ENCODE peak calls at places on chromosomes 13 and 19, in seven cellular contexts. C, X, M, P, U, T and O are unnamed samples.

GRCh38 chr13:74767031-74767430 is 632.8 kb upstream of the KLF12 start:
- DNase-seq in X (peak), M (no peak), U (peak), T (peak), P (no peak), C (no peak), O (peak)

GRCh38 chr19:47469719-47470118 is 2.0 kb downstream of the SLC8A2 start:
- DNase-seq in P (no peak), T (no peak), C (no peak), U (no peak), M (no peak), X (no peak), O (no peak)

GRCh38 chr19:35484637-35485036 is 5.6 kb downstream of the KRTDAP start:
- DNase-seq in M (no peak), C (no peak), T (no peak), P (no peak), U (no peak), X (no peak), O (no peak)

GRCh38 chr19:46719629-46720515 is 3.0 kb upstream of the PRKD2 start:
- DNase-seq in T (no peak), C (no peak), M (no peak), P (no peak), U (no peak), X (no peak), O (no peak)

GRCh38 chr19:56839665-56840451 is 668 bp downstream of the PEG3 start:
- DNase-seq in T (peak), U (no peak), P (peak), M (no peak), C (no peak), X (peak), O (no peak)

GRCh38 chr19:29687244-29687896 is 22.1 kb downstream of the PLEKHF1 start:
- DNase-seq in X (peak), U (peak), M (no peak), C (no peak), P (no peak), T (peak), O (peak)

GRCh38 chr19:24046550-24046949 is 40.4 kb upstream of the ZNF254 start:
- DNase-seq in C (no peak), T (no peak), X (no peak), U (no peak), M (no peak), P (peak), O (no peak)

GRCh38 chr13:46369506-46370268 is 17.4 kb downstream of the RUBCNL start:
- DNase-seq in X (peak), P (no peak), U (peak), T (peak), M (no peak), C (no peak), O (peak)

GRCh38 chr19:33110201-33110910 is 21.6 kb upstream of the WDR88 start:
- DNase-seq in X (peak), P (no peak), U (no peak), M (no peak), C (no peak), T (peak), O (no peak)

GRCh38 chr13:23447927-23448326 is 14.4 kb upstream of the SACS start:
- DNase-seq in C (no peak), X (peak), P (no peak), U (no peak), T (peak), M (no peak), O (no peak)

GRCh38 chr13:20624213-20624612 is 57.3 kb downstream of the IFT88 start:
- DNase-seq in M (no peak), U (no peak), P (no peak), X (no peak), C (no peak), T (no peak), O (no peak)

GRCh38 chr13:30112602-30113435 is 194.5 kb downstream of the KATNAL1 start:
- DNase-seq in U (peak), T (peak), C (peak), X (peak), M (peak), P (peak), O (peak)

GRCh38 chr19:709965-710714 is 1.4 kb downstream of the PALM start:
- DNase-seq in T (no peak), U (no peak), P (peak), X (no peak), C (no peak), M (no peak), O (no peak)

GRCh38 chr13:56718791-56719190 is 421.9 kb upstream of the PRR20A start:
- DNase-seq in U (no peak), C (no peak), P (no peak), M (no peak), T (no peak), X (peak), O (no peak)

GRCh38 chr13:80235559-80236296 is 105.2 kb downstream of the SPRY2 start:
- DNase-seq in M (no peak), P (no peak), T (peak), C (no peak), X (peak), U (no peak), O (peak)

GRCh38 chr19:35052599-35053190 is 11.2 kb downstream of the HPN start:
- DNase-seq in X (no peak), M (no peak), C (no peak), U (no peak), P (no peak), T (no peak), O (no peak)

GRCh38 chr19:31249217-31249616 is 100.0 kb downstream of the TSHZ3 start:
- DNase-seq in U (no peak), P (no peak), C (no peak), T (no peak), M (no peak), X (no peak), O (no peak)

GRCh38 chr13:67298297-67298696 is 68.2 kb upstream of the PCDH9 start:
- DNase-seq in U (no peak), P (no peak), X (no peak), T (peak), M (no peak), C (no peak), O (no peak)

GRCh38 chr19:11693505-11694499 is 44.9 kb downstream of the ZNF823 start:
- DNase-seq in T (peak), P (no peak), X (peak), M (no peak), C (no peak), U (peak), O (peak)

GRCh38 chr19:51664997-51665396 is 18.4 kb upstream of the SIGLEC14 start:
- DNase-seq in X (no peak), U (no peak), C (no peak), P (no peak), M (no peak), T (peak), O (peak)

GRCh38 chr19:33628921-33629825 is 7.4 kb downstream of the CHST8 start:
- DNase-seq in P (no peak), M (no peak), X (no peak), T (no peak), U (no peak), C (no peak), O (no peak)

GRCh38 chr19:7852851-7853759 is 21.1 kb downstream of the PRR36 start:
- DNase-seq in C (peak), M (peak), P (peak), T (peak), X (peak), U (no peak), O (peak)

GRCh38 chr13:72970301-72970880 is 88.4 kb upstream of the KLF5 start:
- DNase-seq in P (no peak), M (no peak), C (no peak), U (no peak), T (no peak), X (no peak), O (no peak)

GRCh38 chr13:72973234-72973633 is 85.6 kb upstream of the KLF5 start:
- DNase-seq in X (no peak), P (no peak), M (no peak), C (no peak), U (no peak), T (no peak), O (no peak)

DNA sequence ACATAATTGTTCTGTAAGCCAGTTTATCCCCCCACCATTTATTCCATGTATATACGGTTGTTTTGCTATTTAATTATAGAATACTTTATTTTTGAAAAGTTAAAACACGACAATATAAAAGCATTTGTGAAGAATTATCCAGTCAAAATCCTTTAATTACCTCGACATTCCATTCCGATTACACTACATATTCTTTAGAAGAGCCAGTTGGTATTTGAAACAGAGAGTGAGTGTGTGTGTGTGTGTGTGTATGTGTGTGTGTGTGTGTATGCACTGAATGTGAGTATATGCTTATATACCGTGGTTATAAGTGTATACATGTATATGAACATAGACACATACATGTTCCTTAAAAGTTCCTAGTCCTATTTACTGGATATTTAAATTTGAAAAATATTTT is 87.8 kb upstream of the KLF5 start:
- DNase-seq in X (no peak), U (peak), P (no peak), C (no peak), T (peak), M (no peak), O (no peak)
- TF ChIP-seq CTCF in X (no peak), U (no peak), P (no peak), C (no peak), T (no peak), M (no peak), O (no peak)

DNA sequence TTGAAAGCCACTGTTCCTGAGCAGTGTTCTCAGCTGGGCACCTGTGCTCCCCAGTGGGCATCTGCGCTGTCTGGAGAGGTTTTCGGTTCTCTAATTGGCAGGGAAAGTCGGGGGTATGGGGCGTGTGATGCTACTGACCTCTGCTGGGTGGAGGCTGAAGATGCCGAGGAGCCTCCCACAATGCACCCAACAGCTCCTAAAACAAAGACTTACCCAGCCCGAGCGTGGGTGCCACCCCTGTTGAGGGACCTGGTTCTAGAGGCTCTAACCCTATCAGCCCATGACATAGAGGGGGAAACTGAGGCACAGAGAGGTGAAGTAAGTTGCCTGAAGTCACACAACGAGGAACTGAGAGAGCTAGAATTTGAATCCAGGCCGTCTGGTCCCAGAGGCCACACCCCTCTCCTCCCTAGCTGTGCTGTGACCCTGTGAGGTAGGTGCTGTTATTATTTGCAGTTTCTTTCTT is 2.3 kb downstream of the SPACA4 start:
- DNase-seq in X (peak), T (no peak), U (no peak), C (peak), M (no peak), P (peak), O (peak)
- TF ChIP-seq CTCF in X (peak), T (peak), U (peak), C (peak), M (peak), P (peak), O (peak)

GRCh38 chr19:12779162-12779993 is 4.0 kb upstream of the HOOK2 start:
- DNase-seq in M (no peak), P (peak), C (no peak), U (no peak), T (peak), X (peak), O (peak)
- TF ChIP-seq CTCF in M (no peak), P (no peak), C (no peak), U (no peak), T (no peak), X (no peak), O (no peak)

GRCh38 chr13:24746618-24747247 is 17.2 kb upstream of the RNF17 start:
- DNase-seq in P (peak), T (no peak), M (peak), C (no peak), U (no peak), X (no peak), O (no peak)
- TF ChIP-seq CTCF in P (peak), T (no peak), M (peak), C (no peak), U (peak), X (peak), O (no peak)

GRCh38 chr19:6736917-6737283 is 480 bp downstream of the GPR108 start:
- DNase-seq in X (no peak), P (no peak), M (no peak), C (peak), T (no peak), U (no peak), O (no peak)
- TF ChIP-seq CTCF in X (no peak), P (no peak), M (no peak), C (no peak), T (no peak), U (no peak), O (no peak)

DNA sequence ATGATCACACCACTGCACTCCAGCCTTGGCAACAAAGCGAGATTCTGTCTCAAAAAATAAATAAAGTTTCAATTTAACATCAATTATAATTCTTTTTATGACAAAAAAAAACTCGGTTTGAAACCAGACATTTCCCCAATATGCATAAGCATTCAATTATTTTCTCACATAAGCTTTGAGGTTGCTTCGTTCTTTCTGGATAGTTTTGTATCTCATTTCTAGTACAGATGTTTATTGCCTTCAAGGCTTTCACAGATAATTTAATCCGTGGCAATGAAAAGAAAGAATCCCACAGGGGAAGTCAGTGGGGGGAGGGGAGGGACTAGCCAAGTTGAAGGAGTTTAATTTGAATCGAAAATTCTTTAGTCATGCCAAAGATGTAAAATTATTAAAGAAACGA is 29.6 kb upstream of the TSC22D1 start:
- DNase-seq in C (no peak), X (no peak), P (no peak), U (no peak), T (no peak), M (no peak), O (no peak)
- TF ChIP-seq CTCF in C (no peak), X (no peak), P (no peak), U (no peak), T (no peak), M (no peak), O (no peak)

DNA sequence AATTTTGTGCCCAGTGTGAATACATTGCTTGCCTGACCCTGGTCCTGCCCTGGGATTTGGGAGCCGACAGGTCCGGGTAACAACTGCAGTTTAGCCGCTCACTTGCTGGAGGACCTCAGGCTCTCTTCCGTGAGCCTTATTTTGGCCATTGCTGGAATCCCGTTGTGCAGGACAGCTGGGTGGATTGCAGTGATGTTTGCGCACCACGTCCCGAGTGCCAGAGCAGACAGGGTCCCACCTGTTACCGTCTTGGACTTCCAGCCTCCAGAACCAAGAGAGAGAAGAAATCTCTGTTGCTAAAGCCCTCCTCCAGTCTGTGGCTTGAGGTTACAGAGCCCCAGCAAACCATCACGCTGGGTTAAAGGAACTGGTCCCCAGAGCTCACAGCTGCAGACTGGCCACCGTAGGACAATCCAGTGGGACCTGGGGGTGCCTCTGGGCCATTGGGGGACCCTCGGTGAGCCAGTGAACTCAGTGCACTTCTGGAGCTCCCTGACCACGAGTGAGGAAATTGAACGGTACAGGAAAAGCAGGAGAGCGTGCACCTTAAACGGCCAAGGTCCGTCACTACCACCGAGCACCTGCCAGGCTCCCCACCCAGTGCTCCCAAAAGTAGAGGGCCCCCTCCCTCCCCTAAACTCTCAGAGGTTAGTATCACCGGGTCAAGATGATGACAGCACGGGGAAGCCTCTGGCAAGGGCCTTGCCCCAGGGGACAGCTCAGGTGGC is 92.9 kb downstream of the GNG7 start:
- DNase-seq in P (no peak), X (no peak), C (no peak), T (no peak), U (no peak), M (no peak), O (no peak)
- TF ChIP-seq CTCF in P (no peak), X (no peak), C (no peak), T (no peak), U (no peak), M (no peak), O (no peak)

GRCh38 chr19:50465986-50466771 is 10.1 kb upstream of the EMC10 start:
- DNase-seq in T (no peak), P (peak), U (no peak), C (no peak), M (peak), X (no peak), O (no peak)
- TF ChIP-seq CTCF in T (no peak), P (peak), U (no peak), C (no peak), M (peak), X (peak), O (no peak)

DNA sequence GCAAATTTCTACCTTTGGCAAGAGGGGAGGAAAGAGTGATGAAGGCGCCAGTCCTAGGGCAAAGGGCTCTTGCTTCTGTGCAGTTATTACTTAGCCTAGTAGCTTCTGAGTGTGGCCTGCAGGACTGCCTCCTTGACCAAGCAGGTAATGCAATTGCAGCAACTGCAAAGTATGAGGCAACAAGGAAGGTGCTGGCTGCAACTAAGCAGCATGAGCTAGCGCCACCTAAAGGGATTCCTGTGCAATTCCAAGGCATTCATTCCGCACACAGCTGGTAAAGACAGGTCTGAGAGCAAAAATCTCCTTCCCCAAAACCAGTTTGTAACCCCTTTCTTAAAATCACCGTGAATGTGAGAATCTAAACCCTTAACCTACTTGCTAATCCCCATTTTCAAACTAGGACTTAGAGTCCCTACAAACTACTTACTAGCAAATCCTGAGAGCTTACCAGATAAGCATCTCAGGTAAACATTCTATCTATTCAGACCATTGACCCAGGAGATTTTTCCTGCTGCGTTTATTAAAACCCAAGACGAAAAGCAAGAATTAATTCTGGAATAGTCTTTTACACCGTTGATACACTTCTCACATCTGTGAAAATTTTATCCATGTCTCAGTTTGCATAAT is 62.9 kb downstream of the DCT start:
- DNase-seq in U (no peak), T (peak), X (peak), P (peak), C (no peak), M (peak), O (peak)
- TF ChIP-seq CTCF in U (peak), T (peak), X (peak), P (peak), C (no peak), M (peak), O (peak)